ENCODE peak calls at places on chromosomes 6 and 20, in six cellular contexts. U, F, S, R, W and L are unnamed samples.

GRCh38 chr6:137076277-137077068 is 31.7 kb upstream of the IL20RA start:
- DNase-seq in R (peak), S (no peak), F (peak), U (peak), W (peak), L (peak)

GRCh38 chr6:146542881-146543210 is 787 bp upstream of the RAB32 start:
- DNase-seq in F (peak), U (no peak), W (no peak), S (no peak), R (no peak), L (no peak)

GRCh38 chr6:154474636-154475428 is 35.7 kb downstream of the CNKSR3 start:
- DNase-seq in R (no peak), W (no peak), F (peak), U (peak), S (no peak), L (no peak)

GRCh38 chr6:129853996-129854711 is 7.0 kb downstream of the TMEM244 start:
- DNase-seq in F (peak), R (peak), U (no peak), S (no peak), W (no peak), L (no peak)

GRCh38 chr20:891121-892080 is 24.7 kb downstream of the ANGPT4 start:
- DNase-seq in W (no peak), F (no peak), S (peak), R (no peak), U (no peak), L (no peak)

GRCh38 chr20:62598761-62599194 is 43.5 kb upstream of the SLCO4A1 start:
- DNase-seq in W (no peak), F (no peak), S (no peak), R (peak), U (peak), L (no peak)

GRCh38 chr20:38339993-38340392 is 6.3 kb upstream of the LBP start:
- DNase-seq in S (no peak), W (no peak), U (no peak), R (no peak), F (no peak), L (no peak)

GRCh38 chr6:15336905-15337583 is 91.2 kb downstream of the JARID2 start:
- DNase-seq in S (no peak), U (no peak), F (no peak), W (no peak), R (no peak), L (no peak)

GRCh38 chr6:109406196-109406595 is 23.9 kb upstream of the CD164 start:
- DNase-seq in F (peak), W (no peak), U (no peak), S (no peak), R (no peak), L (no peak)

GRCh38 chr20:62258499-62259293 is 20.4 kb downstream of the OSBPL2 start:
- DNase-seq in W (no peak), U (no peak), R (no peak), S (no peak), F (peak), L (no peak)

GRCh38 chr6:39770476-39770875 is 21.7 kb upstream of the DAAM2 start:
- DNase-seq in S (no peak), U (no peak), R (no peak), F (no peak), W (no peak), L (no peak)

GRCh38 chr20:62643521-62644043 is 1.3 kb downstream of the SLCO4A1 start:
- DNase-seq in W (no peak), S (no peak), R (peak), U (no peak), F (peak), L (no peak)

GRCh38 chr20:20440473-20440872 is 72.6 kb downstream of the INSM1 start:
- DNase-seq in U (no peak), S (no peak), W (no peak), R (no peak), F (no peak), L (no peak)

DNA sequence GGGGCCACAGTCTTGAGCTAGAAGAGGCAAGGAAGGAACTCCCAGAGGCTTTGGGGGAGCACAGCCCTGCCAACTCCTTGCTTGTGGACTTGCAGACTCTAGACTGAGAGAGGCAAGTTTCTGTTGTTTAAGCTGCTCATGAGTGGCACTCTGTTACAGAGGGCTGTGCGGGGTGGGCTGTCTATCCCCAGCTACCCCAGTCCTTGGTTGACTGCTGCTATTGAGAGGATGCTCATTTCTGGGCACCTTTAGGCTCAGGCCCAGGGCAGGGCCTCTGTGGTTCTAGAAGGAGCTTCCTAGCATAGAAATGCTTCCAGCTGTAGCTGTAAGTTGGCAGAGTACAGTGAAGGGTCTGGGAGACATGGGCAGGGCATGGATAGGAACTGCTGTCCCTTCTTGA is 151.3 kb upstream of the GGTLC1 start:
- DNase-seq in F (no peak), R (no peak), U (no peak), S (no peak), W (no peak), L (no peak)
- TF ChIP-seq BHLHE40 in F (no peak), R (no peak), U (no peak), S (no peak), W (no peak), L (no peak)

GRCh38 chr6:2237001-2237400 is 8.4 kb downstream of the GMDS start:
- DNase-seq in W (no peak), U (no peak), R (no peak), S (no peak), F (peak), L (no peak)
- TF ChIP-seq BHLHE40 in W (no peak), U (no peak), R (no peak), S (no peak), F (peak), L (no peak)

GRCh38 chr20:17613328-17614175 is 43.7 kb downstream of the DSTN start:
- DNase-seq in W (no peak), F (no peak), S (no peak), U (no peak), R (no peak), L (no peak)

GRCh38 chr20:17615645-17616479 is 46.0 kb downstream of the DSTN start:
- DNase-seq in U (no peak), W (no peak), S (no peak), F (no peak), R (no peak), L (no peak)

GRCh38 chr20:17614812-17615644 is 45.2 kb downstream of the DSTN start:
- DNase-seq in R (no peak), W (no peak), U (no peak), S (no peak), F (no peak), L (no peak)

GRCh38 chr20:17612975-17613327 is 43.1 kb downstream of the DSTN start:
- DNase-seq in U (no peak), R (no peak), S (no peak), F (no peak), W (no peak), L (no peak)

GRCh38 chr20:17614176-17614811 is 44.4 kb downstream of the DSTN start:
- DNase-seq in F (peak), S (no peak), U (peak), R (no peak), W (no peak), L (no peak)
- TF ChIP-seq BHLHE40 in F (no peak), S (no peak), U (no peak), R (no peak), W (no peak), L (no peak)

DNA sequence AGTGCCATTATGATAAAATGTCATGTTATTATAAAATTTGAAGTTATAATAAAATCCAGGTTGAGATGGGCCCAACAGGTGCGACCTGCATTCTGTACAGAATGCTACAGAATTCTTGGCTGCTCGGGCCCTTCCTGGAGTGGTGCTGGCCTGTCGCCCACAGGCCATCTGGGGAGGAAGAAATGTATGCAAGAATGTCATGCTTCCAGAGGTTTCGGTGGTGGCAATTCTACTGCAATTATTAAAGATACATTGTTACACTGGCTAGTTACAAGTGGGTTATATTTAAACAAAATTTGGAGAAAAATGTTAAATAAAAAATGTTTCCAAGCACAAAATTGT is 7.3 kb downstream of the RAMACL start:
- DNase-seq in W (no peak), R (no peak), F (no peak), S (no peak), U (no peak), L (no peak)
- TF ChIP-seq BHLHE40 in W (no peak), R (no peak), F (no peak), S (no peak), U (no peak), L (no peak)

DNA sequence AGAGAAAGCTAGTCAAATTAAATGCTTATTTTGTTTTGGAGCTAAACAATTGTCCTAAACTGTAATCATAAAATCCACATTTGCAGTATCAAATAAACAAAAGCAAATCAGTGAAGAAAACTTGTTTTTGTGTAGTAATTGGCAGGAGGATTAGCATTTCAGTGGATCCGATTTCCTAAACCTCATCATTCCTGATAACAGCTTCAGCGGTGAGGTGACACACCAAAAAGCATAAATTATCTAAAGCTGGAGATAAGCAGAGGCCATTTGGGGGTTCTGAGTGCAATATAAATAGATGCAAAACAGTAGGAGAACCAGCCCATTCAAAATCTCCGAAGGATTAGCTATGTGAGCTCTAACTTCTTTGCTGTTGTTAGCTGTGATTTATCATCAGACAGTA is 235.8 kb downstream of the EPHA7 start:
- DNase-seq in F (no peak), S (no peak), U (no peak), W (no peak), R (no peak), L (peak)
- TF ChIP-seq BHLHE40 in F (no peak), S (no peak), U (no peak), W (no peak), R (no peak), L (no peak)

GRCh38 chr6:46011241-46012085 is 4.2 kb downstream of the CLIC5 start:
- DNase-seq in R (no peak), S (peak), U (no peak), W (peak), F (no peak), L (no peak)
- TF ChIP-seq BHLHE40 in R (no peak), S (peak), U (no peak), W (no peak), F (no peak), L (no peak)

DNA sequence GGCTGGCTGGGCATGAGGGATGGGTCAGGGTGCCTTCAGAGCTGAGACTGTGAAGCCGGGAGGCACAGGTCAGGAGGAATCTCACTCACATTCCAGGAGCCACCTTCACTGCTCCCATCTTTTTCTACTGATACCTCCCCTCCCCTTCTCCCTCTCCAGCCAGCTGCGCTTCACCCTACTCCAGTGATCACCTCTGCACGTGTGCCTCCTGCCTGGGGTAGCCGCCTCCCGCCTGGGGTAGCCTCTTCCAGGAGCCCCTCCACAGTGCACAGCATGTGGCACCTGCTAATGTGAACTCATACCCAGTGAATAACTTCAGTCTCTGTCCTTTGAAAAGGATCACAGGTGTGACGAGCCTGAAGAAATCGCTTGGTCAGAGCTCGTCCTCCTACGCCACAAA is 232.6 kb downstream of the TMEM242 start:
- DNase-seq in W (no peak), F (no peak), S (no peak), R (no peak), U (no peak), L (no peak)
- TF ChIP-seq BHLHE40 in W (no peak), F (no peak), S (no peak), R (no peak), U (no peak), L (no peak)